ENCODE peak calls at places on chromosomes 7 and 10, in seven cellular contexts. L is mesendoderm, E is transverse colon, W is ascending aorta, I is GM23248, H is K562, K is heart left ventricle. R is an unnamed sample.

GRCh38 chr7:21981524-21981923 is 35.8 kb upstream of the CDCA7L start:
- DNase-seq in L (no peak), E (no peak), W (no peak), I (no peak), H (no peak), K (no peak), R (no peak)

GRCh38 chr10:116817780-116818343 is 31.4 kb upstream of the ENO4 start:
- DNase-seq in L (no peak), E (no peak), W (no peak), I (no peak), H (no peak), K (no peak), R (no peak)

GRCh38 chr7:157910446-157910845 is 573.6 kb downstream of the DNAJB6 start:
- DNase-seq in L (no peak), E (no peak), W (no peak), I (no peak), H (no peak), K (no peak), R (no peak)

GRCh38 chr7:112144284-112145059 is 61.7 kb downstream of the DOCK4 start:
- DNase-seq in L (no peak), E (no peak), W (no peak), I (no peak), H (no peak), K (no peak), R (no peak)

GRCh38 chr7:158531661-158532060 is 56.0 kb downstream of the PTPRN2 start:
- DNase-seq in L (no peak), E (no peak), W (no peak), I (no peak), H (no peak), K (peak; percentile 13), R (no peak)

GRCh38 chr7:101137651-101138148 is 10.8 kb downstream of the SERPINE1 start:
- DNase-seq in L (no peak), E (no peak), W (no peak), I (peak; percentile 46), H (no peak), K (no peak), R (no peak)

GRCh38 chr7:151551820-151552219 is 32.1 kb upstream of the RHEB start:
- DNase-seq in L (peak; percentile 23), E (no peak), W (no peak), I (no peak), H (no peak), K (no peak), R (no peak)

GRCh38 chr10:133346413-133346812 is 760 bp upstream of the PRAP1 start:
- DNase-seq in L (no peak), E (no peak), W (no peak), I (no peak), H (no peak), K (no peak), R (no peak)

GRCh38 chr7:28919510-28919909 is 38.6 kb downstream of the TRIL start:
- DNase-seq in L (no peak), E (no peak), W (no peak), I (peak; percentile 54), H (no peak), K (no peak), R (no peak)

GRCh38 chr7:101166909-101167644 is 1.7 kb upstream of the VGF start:
- DNase-seq in L (peak; percentile 93), E (no peak), W (no peak), I (no peak), H (no peak), K (no peak), R (no peak)

GRCh38 chr7:23117841-23118240 is 12.3 kb downstream of the KLHL7 start:
- DNase-seq in L (peak; percentile 42), E (no peak), W (no peak), I (no peak), H (no peak), K (no peak), R (no peak)

GRCh38 chr10:85047170-85047834 is 718.9 kb downstream of the CCSER2 start:
- DNase-seq in L (no peak), E (no peak), W (no peak), I (no peak), H (no peak), K (no peak), R (no peak)

GRCh38 chr7:11237742-11238141 is 264.1 kb downstream of the PHF14 start:
- DNase-seq in L (no peak), E (no peak), W (no peak), I (no peak), H (no peak), K (no peak), R (no peak)

GRCh38 chr10:71784679-71785272 is 11.5 kb upstream of the VSIR start:
- DNase-seq in L (no peak), E (no peak), W (no peak), I (no peak), H (no peak), K (no peak), R (peak; percentile 33)

GRCh38 chr10:88968316-88968882 is 15.8 kb upstream of the ACTA2 start:
- DNase-seq in L (no peak), E (no peak), W (no peak), I (peak; percentile 53), H (no peak), K (no peak), R (no peak)

GRCh38 chr10:66940950-66941349 is 15.1 kb downstream of the LRRTM3 start:
- DNase-seq in L (no peak), E (no peak), W (no peak), I (no peak), H (no peak), K (no peak), R (no peak)

GRCh38 chr10:75617485-75618155 is 186.2 kb downstream of the LRMDA start:
- DNase-seq in L (no peak), E (no peak), W (no peak), I (peak; percentile 9), H (no peak), K (peak; percentile 29), R (peak; percentile 55)

GRCh38 chr10:74825371-74826141 is 844 bp upstream of the KAT6B start:
- DNase-seq in L (no peak), E (peak; percentile 54), W (no peak), I (peak; percentile 66), H (peak; percentile 58), K (no peak), R (peak; percentile 82)

GRCh38 chr10:70328018-70328417 is 44.2 kb upstream of the NPFFR1 start:
- DNase-seq in L (no peak), E (no peak), W (no peak), I (no peak), H (no peak), K (no peak), R (no peak)

DNA sequence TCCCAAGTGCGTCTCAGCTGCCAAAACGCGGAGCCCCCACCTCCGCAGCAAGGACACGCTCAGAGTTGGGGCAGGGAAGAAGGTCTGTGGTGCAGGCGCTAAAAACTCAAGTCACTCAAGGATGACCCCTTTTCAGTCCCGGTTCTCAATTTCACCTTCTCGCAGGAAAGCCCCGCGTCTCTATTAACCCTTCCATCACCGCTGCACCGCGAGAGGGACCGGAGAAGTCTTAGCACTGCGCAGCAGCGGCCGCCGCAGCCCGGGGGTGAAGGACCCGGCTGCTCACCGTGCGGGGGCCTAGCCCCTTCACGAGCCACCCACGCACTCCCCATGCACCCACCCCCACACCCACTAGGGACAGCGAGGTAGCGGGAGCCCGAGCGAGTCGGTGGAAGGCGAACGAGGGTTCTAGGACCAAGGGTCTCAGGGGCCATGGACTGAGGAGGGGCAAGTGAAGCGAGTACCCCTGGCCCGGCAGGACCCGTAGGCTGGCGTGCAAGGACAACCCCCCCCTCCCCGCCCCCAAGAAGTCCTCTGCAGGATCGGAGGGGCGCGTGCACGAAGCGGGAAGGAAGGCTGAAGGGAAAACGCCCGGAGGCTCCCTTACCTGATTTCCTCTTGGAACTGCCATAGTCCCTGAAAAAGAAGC is 162.8 kb downstream of the SH3PXD2A start:
- DNase-seq in L (peak; percentile 51), E (peak; percentile 47), W (no peak), I (no peak), H (peak; percentile 26), K (no peak), R (peak; percentile 70)
- H3K4me1 ChIP-seq in L (peaks cover 13% of the 10 kb centered on the region), E (peaks cover 17% of the 10 kb centered on the region), W (peaks cover 40% of the 10 kb centered on the region), I (peaks cover 28% of the 10 kb centered on the region), H (peaks cover 40% of the 10 kb centered on the region), K (peaks cover 5% of the 10 kb centered on the region), R (peaks cover 5% of the 10 kb centered on the region)

GRCh38 chr10:44979281-44980181 is 922 bp upstream of the DEPP1 start:
- DNase-seq in L (no peak), E (no peak), W (no peak), I (no peak), H (no peak), K (no peak), R (no peak)
- H3K4me3 ChIP-seq in L (no peak overlapping the region), E (no peak overlapping the region), W (peak overlapping the region; percentile 11), I (no peak overlapping the region), H (no peak overlapping the region), K (peak overlapping the region; percentile 69), R (no peak overlapping the region)

GRCh38 chr7:134622303-134622995 is 24.2 kb upstream of the BPGM start:
- DNase-seq in L (no peak), E (no peak), W (no peak), I (no peak), H (no peak), K (no peak), R (no peak)

GRCh38 chr7:134627109-134627774 is 19.4 kb upstream of the BPGM start:
- DNase-seq in L (no peak), E (no peak), W (no peak), I (no peak), H (no peak), K (no peak), R (no peak)

GRCh38 chr7:134619627-134620331 is 26.9 kb upstream of the BPGM start:
- DNase-seq in L (no peak), E (no peak), W (no peak), I (peak; percentile 97), H (no peak), K (no peak), R (no peak)

GRCh38 chr7:134625571-134625970 is 21.1 kb upstream of the BPGM start:
- DNase-seq in L (no peak), E (no peak), W (no peak), I (peak; percentile 92), H (no peak), K (no peak), R (no peak)

DNA sequence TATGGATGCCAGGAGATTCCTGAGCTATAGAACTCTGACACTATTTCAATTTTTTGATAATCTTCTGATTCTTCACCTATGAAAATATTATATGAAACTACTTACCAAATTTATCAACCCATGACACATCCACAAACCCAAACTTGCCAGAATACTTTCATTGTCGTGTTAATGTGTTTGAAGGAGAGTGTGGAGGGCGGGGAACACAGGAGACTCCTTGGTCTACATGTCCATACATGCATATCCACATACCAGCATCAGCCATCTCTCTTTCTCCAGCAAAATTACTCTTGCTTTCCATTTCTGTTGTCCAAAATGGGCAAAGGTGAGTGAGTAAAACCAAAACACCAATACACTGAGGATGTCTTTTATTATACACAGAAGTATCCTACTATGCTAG is 23.5 kb upstream of the BPGM start:
- DNase-seq in L (no peak), E (no peak), W (no peak), I (no peak), H (no peak), K (no peak), R (no peak)
- H3K27ac ChIP-seq in L (no peak overlapping the region), E (no peak overlapping the region), W (no peak overlapping the region), I (no peak overlapping the region), H (no peak overlapping the region), K (no peak overlapping the region), R (no peak overlapping the region)

DNA sequence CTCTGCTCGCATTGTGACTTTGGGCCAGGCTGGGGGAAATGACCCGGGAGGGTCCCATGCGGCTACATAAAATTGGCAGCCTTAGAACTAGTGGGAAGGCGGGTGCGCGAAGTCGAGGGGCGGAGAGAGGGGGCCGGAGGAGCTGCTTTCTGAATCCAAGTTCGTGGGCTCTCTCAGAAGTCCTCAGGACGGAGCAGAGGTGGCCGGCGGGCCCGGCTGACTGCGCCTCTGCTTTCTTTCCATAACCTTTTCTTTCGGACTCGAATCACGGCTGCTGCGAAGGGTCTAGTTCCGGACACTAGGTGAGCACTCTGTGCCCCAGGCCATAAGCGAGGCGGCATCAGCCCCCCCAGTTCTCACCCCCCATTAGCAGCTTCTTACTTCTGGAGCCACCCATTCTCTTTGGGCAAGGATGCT is at the start of gene KAZALD1:
- DNase-seq in L (no peak), E (no peak), W (no peak), I (peak; percentile 63), H (no peak), K (no peak), R (no peak)
- H3K4me1 ChIP-seq in L (peaks cover 13% of the 10 kb centered on the region), E (peaks cover 14% of the 10 kb centered on the region), W (peaks cover 40% of the 10 kb centered on the region), I (peaks cover 24% of the 10 kb centered on the region), H (peaks cover 64% of the 10 kb centered on the region), K (peaks cover 40% of the 10 kb centered on the region), R (peaks cover 14% of the 10 kb centered on the region)